ENCODE peak calls at places on chromosomes 5 and 9, in nine cellular contexts. One of them, this sample, is unnamed.

GRCh38 chr9:136262671-136263178 is 17.1 kb upstream of the QSOX2 start:
- DNase-seq in psoas muscle: no peak
- DNase-seq in nephron progenitor cell: no peak
- DNase-seq in left lung: peak; percentile 63
- DNase-seq in upper lobe of right lung: no peak
- DNase-seq in GM23338: no peak
- DNase-seq in mucosa of descending colon: no peak
- DNase-seq in tibial artery: no peak
- DNase-seq in cardiac muscle cell: no peak
- DNase-seq in this sample: no peak

GRCh38 chr9:7216004-7216821 is 458.4 kb downstream of the KDM4C start:
- DNase-seq in GM23338: no peak
- DNase-seq in psoas muscle: no peak
- DNase-seq in upper lobe of right lung: no peak
- DNase-seq in nephron progenitor cell: no peak
- DNase-seq in left lung: no peak
- DNase-seq in mucosa of descending colon: no peak
- DNase-seq in tibial artery: no peak
- DNase-seq in cardiac muscle cell: peak; percentile 89
- DNase-seq in this sample: peak; percentile 66

GRCh38 chr9:136255166-136255538 is 9.5 kb upstream of the QSOX2 start:
- DNase-seq in GM23338: no peak
- DNase-seq in nephron progenitor cell: no peak
- DNase-seq in left lung: peak; percentile 22
- DNase-seq in tibial artery: no peak
- DNase-seq in mucosa of descending colon: no peak
- DNase-seq in upper lobe of right lung: no peak
- DNase-seq in cardiac muscle cell: peak; percentile 64
- DNase-seq in psoas muscle: peak; percentile 46
- DNase-seq in this sample: no peak

GRCh38 chr9:27154923-27155322 is 45.9 kb downstream of the TEK start:
- DNase-seq in psoas muscle: no peak
- DNase-seq in nephron progenitor cell: no peak
- DNase-seq in upper lobe of right lung: no peak
- DNase-seq in cardiac muscle cell: peak; percentile 95
- DNase-seq in GM23338: no peak
- DNase-seq in tibial artery: peak; percentile 21
- DNase-seq in left lung: no peak
- DNase-seq in mucosa of descending colon: no peak
- DNase-seq in this sample: no peak

GRCh38 chr9:113471566-113471965 is 8.0 kb downstream of the RGS3 start:
- DNase-seq in upper lobe of right lung: no peak
- DNase-seq in nephron progenitor cell: no peak
- DNase-seq in left lung: no peak
- DNase-seq in GM23338: peak; percentile 53
- DNase-seq in cardiac muscle cell: no peak
- DNase-seq in mucosa of descending colon: no peak
- DNase-seq in tibial artery: no peak
- DNase-seq in psoas muscle: no peak
- DNase-seq in this sample: no peak

GRCh38 chr5:57302164-57302563 is 128.3 kb downstream of the GPBP1 start:
- DNase-seq in cardiac muscle cell: peak; percentile 37
- DNase-seq in psoas muscle: no peak
- DNase-seq in tibial artery: no peak
- DNase-seq in left lung: no peak
- DNase-seq in upper lobe of right lung: no peak
- DNase-seq in nephron progenitor cell: no peak
- DNase-seq in mucosa of descending colon: peak; percentile 79
- DNase-seq in GM23338: no peak
- DNase-seq in this sample: no peak

GRCh38 chr5:14767942-14768837 is 103.4 kb downstream of the ANKH start:
- DNase-seq in nephron progenitor cell: no peak
- DNase-seq in GM23338: no peak
- DNase-seq in psoas muscle: no peak
- DNase-seq in left lung: no peak
- DNase-seq in upper lobe of right lung: no peak
- DNase-seq in mucosa of descending colon: no peak
- DNase-seq in cardiac muscle cell: no peak
- DNase-seq in tibial artery: no peak
- DNase-seq in this sample: no peak

GRCh38 chr9:105361873-105362272 is 86.0 kb upstream of the FSD1L start:
- DNase-seq in nephron progenitor cell: no peak
- DNase-seq in psoas muscle: no peak
- DNase-seq in cardiac muscle cell: no peak
- DNase-seq in left lung: peak; percentile 52
- DNase-seq in tibial artery: no peak
- DNase-seq in mucosa of descending colon: no peak
- DNase-seq in upper lobe of right lung: no peak
- DNase-seq in GM23338: no peak
- DNase-seq in this sample: no peak

GRCh38 chr5:37955748-37956147 is 115.9 kb upstream of the GDNF start:
- DNase-seq in upper lobe of right lung: no peak
- DNase-seq in left lung: no peak
- DNase-seq in nephron progenitor cell: no peak
- DNase-seq in psoas muscle: no peak
- DNase-seq in cardiac muscle cell: no peak
- DNase-seq in tibial artery: no peak
- DNase-seq in GM23338: no peak
- DNase-seq in mucosa of descending colon: no peak
- DNase-seq in this sample: no peak

GRCh38 chr5:150022163-150022540 is 21.6 kb downstream of the HMGXB3 start:
- DNase-seq in psoas muscle: no peak
- DNase-seq in upper lobe of right lung: no peak
- DNase-seq in left lung: no peak
- DNase-seq in mucosa of descending colon: no peak
- DNase-seq in cardiac muscle cell: peak; percentile 94
- DNase-seq in GM23338: no peak
- DNase-seq in tibial artery: no peak
- DNase-seq in nephron progenitor cell: no peak
- DNase-seq in this sample: no peak

GRCh38 chr5:50691399-50692016 is 25.1 kb downstream of the PARP8 start:
- DNase-seq in nephron progenitor cell: no peak
- DNase-seq in mucosa of descending colon: no peak
- DNase-seq in upper lobe of right lung: no peak
- DNase-seq in left lung: no peak
- DNase-seq in cardiac muscle cell: no peak
- DNase-seq in psoas muscle: no peak
- DNase-seq in GM23338: peak; percentile 67
- DNase-seq in tibial artery: no peak
- DNase-seq in this sample: no peak

GRCh38 chr9:109251080-109251775 is 69.6 kb downstream of the EPB41L4B start:
- DNase-seq in cardiac muscle cell: peak; percentile 61
- DNase-seq in upper lobe of right lung: peak; percentile 72
- DNase-seq in GM23338: no peak
- DNase-seq in mucosa of descending colon: peak; percentile 66
- DNase-seq in tibial artery: no peak
- DNase-seq in nephron progenitor cell: no peak
- DNase-seq in psoas muscle: no peak
- DNase-seq in left lung: no peak
- DNase-seq in this sample: no peak

GRCh38 chr5:117999939-118000549 is 988.3 kb downstream of the DTWD2 start:
- DNase-seq in left lung: no peak
- DNase-seq in psoas muscle: no peak
- DNase-seq in tibial artery: no peak
- DNase-seq in nephron progenitor cell: no peak
- DNase-seq in cardiac muscle cell: no peak
- DNase-seq in GM23338: no peak
- DNase-seq in upper lobe of right lung: no peak
- DNase-seq in mucosa of descending colon: no peak
- DNase-seq in this sample: no peak

GRCh38 chr9:126915846-126916543 is 1.4 kb downstream of the RALGPS1 start:
- DNase-seq in tibial artery: no peak
- DNase-seq in nephron progenitor cell: no peak
- DNase-seq in left lung: no peak
- DNase-seq in mucosa of descending colon: no peak
- DNase-seq in upper lobe of right lung: no peak
- DNase-seq in cardiac muscle cell: no peak
- DNase-seq in psoas muscle: no peak
- DNase-seq in GM23338: no peak
- DNase-seq in this sample: no peak

GRCh38 chr5:177365845-177366527 is 8.3 kb downstream of the RGS14 start:
- DNase-seq in cardiac muscle cell: no peak
- DNase-seq in upper lobe of right lung: no peak
- DNase-seq in nephron progenitor cell: no peak
- DNase-seq in psoas muscle: no peak
- DNase-seq in GM23338: peak; percentile 24
- DNase-seq in mucosa of descending colon: no peak
- DNase-seq in left lung: peak; percentile 57
- DNase-seq in tibial artery: no peak
- DNase-seq in this sample: peak; percentile 34

GRCh38 chr9:108014353-108014752 is 524.8 kb upstream of the KLF4 start:
- DNase-seq in nephron progenitor cell: no peak
- DNase-seq in upper lobe of right lung: no peak
- DNase-seq in psoas muscle: no peak
- DNase-seq in tibial artery: no peak
- DNase-seq in cardiac muscle cell: no peak
- DNase-seq in left lung: no peak
- DNase-seq in mucosa of descending colon: no peak
- DNase-seq in GM23338: no peak
- DNase-seq in this sample: no peak
- TF ChIP-seq CTCF in nephron progenitor cell: no peak
- TF ChIP-seq CTCF in upper lobe of right lung: no peak
- TF ChIP-seq CTCF in psoas muscle: no peak
- TF ChIP-seq CTCF in tibial artery: no peak
- TF ChIP-seq CTCF in cardiac muscle cell: no peak
- TF ChIP-seq CTCF in left lung: no peak
- TF ChIP-seq CTCF in mucosa of descending colon: no peak
- TF ChIP-seq CTCF in GM23338: no peak
- TF ChIP-seq CTCF in this sample: no peak

DNA sequence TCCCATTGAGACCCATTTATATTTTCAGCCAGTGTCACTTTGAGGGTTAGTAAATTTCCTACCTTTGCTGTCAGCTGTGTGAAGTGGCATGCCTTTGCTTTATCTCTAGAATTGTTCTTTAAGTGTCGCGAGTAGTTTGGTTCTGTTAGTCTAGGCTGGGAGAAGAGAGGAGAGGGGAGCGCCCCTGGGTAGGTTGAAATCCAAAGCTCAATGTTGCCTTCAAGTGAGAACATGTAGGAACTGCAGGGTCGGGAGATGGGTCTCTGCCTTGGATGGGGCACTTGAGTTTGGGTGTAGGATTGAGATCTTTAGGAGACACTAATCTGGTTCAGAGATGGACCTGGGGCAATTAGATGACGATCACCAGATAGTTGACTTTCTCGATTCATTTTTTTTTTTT is 46.3 kb downstream of the STC2 start:
- DNase-seq in upper lobe of right lung: no peak
- DNase-seq in nephron progenitor cell: no peak
- DNase-seq in left lung: no peak
- DNase-seq in tibial artery: no peak
- DNase-seq in psoas muscle: no peak
- DNase-seq in cardiac muscle cell: peak; percentile 45
- DNase-seq in GM23338: peak; percentile 85
- DNase-seq in mucosa of descending colon: no peak
- DNase-seq in this sample: no peak
- TF ChIP-seq CTCF in upper lobe of right lung: no peak
- TF ChIP-seq CTCF in nephron progenitor cell: peak; percentile 48
- TF ChIP-seq CTCF in left lung: no peak
- TF ChIP-seq CTCF in tibial artery: no peak
- TF ChIP-seq CTCF in psoas muscle: no peak
- TF ChIP-seq CTCF in cardiac muscle cell: peak; percentile 54
- TF ChIP-seq CTCF in GM23338: peak; percentile 89
- TF ChIP-seq CTCF in mucosa of descending colon: no peak
- TF ChIP-seq CTCF in this sample: no peak

DNA sequence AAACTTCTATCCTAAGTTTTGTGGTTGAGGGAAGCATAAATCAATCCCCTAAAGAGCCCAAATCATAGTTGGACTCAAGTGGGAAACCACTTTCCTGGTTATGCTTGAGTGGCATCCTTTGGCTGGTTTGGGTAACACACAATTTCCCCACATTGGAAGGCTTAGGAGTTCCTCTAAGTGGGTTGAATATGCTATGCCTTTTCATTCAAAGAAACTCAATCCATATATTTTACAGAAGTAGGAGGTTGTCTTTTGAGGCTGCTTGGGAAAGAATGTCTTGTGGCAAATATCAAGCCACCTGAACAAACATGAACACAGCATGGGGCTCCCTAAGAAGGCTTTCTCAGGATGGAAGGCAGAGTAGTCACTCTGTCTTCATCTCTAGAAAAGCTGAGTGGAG is 121.1 kb downstream of the SPATA31D1 start:
- DNase-seq in mucosa of descending colon: no peak
- DNase-seq in GM23338: no peak
- DNase-seq in tibial artery: no peak
- DNase-seq in nephron progenitor cell: no peak
- DNase-seq in psoas muscle: no peak
- DNase-seq in cardiac muscle cell: no peak
- DNase-seq in upper lobe of right lung: no peak
- DNase-seq in left lung: no peak
- DNase-seq in this sample: no peak
- TF ChIP-seq CTCF in mucosa of descending colon: no peak
- TF ChIP-seq CTCF in GM23338: no peak
- TF ChIP-seq CTCF in tibial artery: no peak
- TF ChIP-seq CTCF in nephron progenitor cell: no peak
- TF ChIP-seq CTCF in psoas muscle: no peak
- TF ChIP-seq CTCF in cardiac muscle cell: no peak
- TF ChIP-seq CTCF in upper lobe of right lung: no peak
- TF ChIP-seq CTCF in left lung: no peak
- TF ChIP-seq CTCF in this sample: no peak

DNA sequence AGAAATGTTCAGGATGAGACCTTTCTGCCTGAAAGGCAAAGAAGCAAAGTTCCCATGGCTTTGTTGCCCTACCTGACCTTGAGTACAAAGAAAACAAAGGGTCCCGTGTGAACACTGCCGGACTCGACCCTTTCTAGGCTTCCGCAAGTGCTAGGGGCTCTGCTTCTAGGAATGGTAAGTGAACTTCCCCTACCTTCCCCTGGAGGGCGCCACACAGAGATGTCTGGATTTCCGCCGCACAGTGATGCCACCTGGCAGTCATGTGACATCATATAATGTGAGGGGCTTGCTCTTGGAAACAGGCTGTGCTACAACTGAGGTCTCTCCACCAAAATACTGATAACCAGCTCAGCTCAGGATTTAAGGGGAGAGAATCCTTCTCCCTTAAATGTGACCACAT is 56.6 kb downstream of the HSD17B3 start:
- DNase-seq in cardiac muscle cell: no peak
- DNase-seq in upper lobe of right lung: no peak
- DNase-seq in tibial artery: no peak
- DNase-seq in nephron progenitor cell: no peak
- DNase-seq in mucosa of descending colon: no peak
- DNase-seq in psoas muscle: no peak
- DNase-seq in left lung: no peak
- DNase-seq in GM23338: peak; percentile 68
- DNase-seq in this sample: no peak
- TF ChIP-seq CTCF in cardiac muscle cell: no peak
- TF ChIP-seq CTCF in upper lobe of right lung: no peak
- TF ChIP-seq CTCF in tibial artery: no peak
- TF ChIP-seq CTCF in nephron progenitor cell: no peak
- TF ChIP-seq CTCF in mucosa of descending colon: no peak
- TF ChIP-seq CTCF in psoas muscle: no peak
- TF ChIP-seq CTCF in left lung: no peak
- TF ChIP-seq CTCF in GM23338: peak; percentile 74
- TF ChIP-seq CTCF in this sample: no peak

This sample was measured in CD14-positive monocyte.